ENCODE peak calls at places on chromosomes 2 and 18, in four cellular contexts. V, Z, O and K are unnamed samples.
A peak's percentile ranks its signal among the peaks of the same experiment; 100 is the strongest.

GRCh38 chr18:79939096-79939495 is 12.4 kb downstream of the SLC66A2 start:
- DNase-seq in V (no peak), Z (no peak), O (no peak), K (no peak)

GRCh38 chr2:160940271-160940670 is 220.0 kb upstream of the TANK start:
- DNase-seq in V (no peak), Z (no peak), O (peak; percentile 13), K (no peak)

GRCh38 chr2:2931676-2932075 is 445.9 kb downstream of the EIPR1 start:
- DNase-seq in V (no peak), Z (no peak), O (no peak), K (no peak)

GRCh38 chr2:36812196-36812595 is 115.7 kb downstream of the VIT start:
- DNase-seq in V (no peak), Z (no peak), O (no peak), K (no peak)

GRCh38 chr2:218631837-218632236 is 24.1 kb downstream of the PLCD4 start:
- DNase-seq in V (peak; percentile 91), Z (no peak), O (peak; percentile 70), K (peak; percentile 69)

GRCh38 chr2:149313512-149313972 is 16.8 kb upstream of the LYPD6 start:
- DNase-seq in V (peak; percentile 71), Z (no peak), O (peak; percentile 32), K (peak; percentile 43)

GRCh38 chr18:75169411-75169810 is 39.5 kb downstream of the PTGR3 start:
- DNase-seq in V (no peak), Z (no peak), O (no peak), K (no peak)

GRCh38 chr2:146623771-146624170 is 1221.1 kb upstream of the ACVR2A start:
- DNase-seq in V (no peak), Z (no peak), O (no peak), K (no peak)

GRCh38 chr2:79702934-79703333 is 190.1 kb downstream of the CTNNA2 start:
- DNase-seq in V (no peak), Z (no peak), O (no peak), K (no peak)

GRCh38 chr2:232772540-232772939 is 3.8 kb downstream of the KCNJ13 start:
- DNase-seq in V (no peak), Z (no peak), O (no peak), K (no peak)

GRCh38 chr2:48600917-48601316 is 16.7 kb upstream of the GTF2A1L start:
- DNase-seq in V (no peak), Z (no peak), O (no peak), K (peak; percentile 60)

GRCh38 chr2:219965287-219965870 is 337.9 kb downstream of the SLC4A3 start:
- DNase-seq in V (peak; percentile 48), Z (no peak), O (peak; percentile 40), K (no peak)
- TF ChIP-seq CTCF in V (no peak), Z (no peak), O (no peak), K (no peak)

GRCh38 chr2:47554311-47554905 is 151.5 kb downstream of the MSH2 start:
- DNase-seq in V (no peak), Z (no peak), O (no peak), K (no peak)
- H3K4me3 ChIP-seq in V (no peak overlapping the region), Z (no peak overlapping the region), O (no peak overlapping the region), K (no peak overlapping the region)

GRCh38 chr2:68404164-68404563 is 39.1 kb downstream of the PLEK start:
- DNase-seq in V (no peak), Z (no peak), O (no peak), K (no peak)
- TF ChIP-seq CTCF in V (no peak), Z (no peak), O (no peak), K (no peak)

DNA sequence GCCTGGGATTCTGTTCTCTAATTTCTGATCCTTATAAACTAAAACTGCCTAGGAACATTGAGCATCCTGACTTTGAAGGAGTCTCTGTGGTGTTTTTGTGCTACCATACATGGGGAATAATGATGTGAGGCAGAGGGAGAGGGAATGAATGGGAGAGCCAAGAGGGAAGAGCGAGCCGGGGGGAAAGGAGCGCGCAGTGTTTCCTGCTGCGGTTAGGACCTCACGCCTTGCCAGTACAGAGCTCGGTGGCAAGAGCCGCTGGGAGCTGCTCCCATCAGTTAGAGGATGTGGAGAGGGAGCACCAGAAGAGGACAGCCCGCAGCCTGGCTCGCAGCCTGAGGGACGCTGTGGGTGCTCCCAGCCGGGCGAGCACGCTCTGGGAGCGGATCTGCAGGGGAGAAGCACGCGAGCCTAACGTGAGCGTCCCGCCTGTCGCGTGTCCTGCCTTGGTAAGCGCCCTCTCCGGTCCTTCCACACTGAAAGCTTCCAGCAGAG is 114.7 kb downstream of the FAM210A start:
- DNase-seq in V (no peak), Z (no peak), O (peak; percentile 18), K (peak; percentile 83)
- H3K4me3 ChIP-seq in V (no peak overlapping the region), Z (no peak overlapping the region), O (peak overlapping the region; percentile 19), K (no peak overlapping the region)

GRCh38 chr2:11377915-11378649 is 33.6 kb upstream of the ROCK2 start:
- DNase-seq in V (no peak), Z (peak; percentile 13), O (no peak), K (peak; percentile 68)
- TF ChIP-seq CTCF in V (no peak), Z (no peak), O (no peak), K (no peak)

GRCh38 chr2:73982140-73982617 is 2.5 kb upstream of the TET3 start:
- DNase-seq in V (peak; percentile 94), Z (no peak), O (peak; percentile 64), K (no peak)
- H3K4me3 ChIP-seq in V (no peak overlapping the region), Z (no peak overlapping the region), O (peak overlapping the region; percentile 58), K (no peak overlapping the region)

DNA sequence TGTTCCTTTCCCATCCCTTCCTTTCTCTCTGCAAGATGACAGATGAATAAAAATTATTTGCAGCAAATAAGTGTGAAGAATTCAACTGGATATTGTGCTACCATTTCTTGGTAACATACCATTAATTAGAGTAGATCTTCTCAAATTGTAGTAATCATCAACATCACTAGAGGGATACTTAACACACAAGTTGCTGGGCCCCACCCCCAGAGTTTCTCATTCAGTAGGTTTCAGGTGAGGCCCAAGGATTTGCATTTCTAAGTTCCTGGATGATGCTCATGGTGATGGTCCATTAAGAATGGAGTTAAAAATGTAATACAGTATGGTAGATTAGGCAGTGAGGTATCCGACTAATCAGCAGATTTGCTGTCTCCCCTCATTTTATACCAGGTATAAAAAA is 594.0 kb downstream of the ERBB4 start:
- DNase-seq in V (peak; percentile 24), Z (no peak), O (no peak), K (no peak)
- TF ChIP-seq CTCF in V (no peak), Z (no peak), O (no peak), K (no peak)

DNA sequence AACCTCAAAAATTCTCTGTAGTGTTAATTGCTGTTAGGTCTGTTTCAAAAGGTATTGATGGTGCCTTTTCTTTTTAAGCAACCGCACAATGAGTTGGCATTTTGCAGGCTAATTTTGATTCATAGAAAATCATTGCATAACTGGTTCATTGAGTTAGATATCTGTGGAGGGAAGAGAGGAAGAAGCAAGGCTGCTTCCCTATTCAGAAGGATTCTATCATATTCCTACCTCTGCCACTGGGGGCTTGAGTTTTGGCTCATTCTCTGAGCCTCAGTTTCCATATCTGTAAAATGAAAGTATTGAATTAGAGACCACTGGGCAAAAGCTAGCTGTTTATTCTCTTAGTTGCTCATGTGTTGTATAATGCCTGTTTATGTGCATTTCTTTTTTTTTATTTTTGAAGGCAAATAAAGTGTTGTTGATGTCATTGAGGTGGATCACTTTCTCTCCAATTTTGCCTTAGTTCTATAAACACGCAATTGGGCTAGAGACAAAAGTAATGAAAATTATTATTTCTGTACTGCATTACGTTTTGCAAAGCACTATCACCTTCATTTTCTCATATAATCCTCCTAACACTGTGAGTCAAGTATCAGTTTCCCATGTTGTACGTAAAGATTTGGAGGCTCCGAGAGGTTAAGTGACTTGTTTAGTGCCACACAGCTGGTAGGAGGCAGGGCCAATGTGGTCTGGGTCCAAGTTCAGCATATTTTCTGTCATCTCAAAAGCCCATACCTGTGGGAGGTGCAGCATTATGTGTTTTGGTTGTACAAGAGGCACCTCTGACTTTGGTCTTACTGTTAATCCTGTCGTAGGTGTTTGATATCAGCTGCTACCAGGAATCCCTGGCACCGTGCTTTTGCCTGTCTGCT is 5.9 kb downstream of the TRIB2 start:
- DNase-seq in V (peak; percentile 44), Z (no peak), O (no peak), K (no peak)
- H3K4me3 ChIP-seq in V (no peak overlapping the region), Z (no peak overlapping the region), O (peak overlapping the region; percentile 10), K (no peak overlapping the region)

GRCh38 chr2:105769504-105769903 is 24.8 kb downstream of the NCK2 start:
- DNase-seq in V (no peak), Z (no peak), O (no peak), K (no peak)
- TF ChIP-seq CTCF in V (no peak), Z (no peak), O (no peak), K (peak; percentile 20)